ENCODE peak calls at places on chromosomes 11 and 22, in eight cellular contexts. L is SK-N-SH, E is HepG2, X is neuronal stem cell, C is HCT116, O is IMR-90, M is H9, B is H1. H is an unnamed sample.

GRCh38 chr22:18156878-18157713 is 7.1 kb downstream of the USP18 start:
- DNase-seq in B (peak), L (peak), C (peak), M (peak), X (peak), O (peak), E (peak), H (peak)

GRCh38 chr11:23991140-23991539 is 505.7 kb upstream of the LUZP2 start:
- DNase-seq in C (no peak), E (no peak), O (peak), L (no peak), X (no peak), M (no peak), B (no peak), H (no peak)

GRCh38 chr11:112511271-112511670 is 250.6 kb upstream of the PLET1 start:
- DNase-seq in C (no peak), E (no peak), X (no peak), M (no peak), L (no peak), B (no peak), O (no peak), H (no peak)

GRCh38 chr22:19290400-19291217 is 910 bp downstream of the CLTCL1 start:
- DNase-seq in E (peak), X (no peak), L (no peak), B (no peak), M (no peak), O (no peak), C (no peak), H (no peak)

GRCh38 chr11:76048763-76049162 is 157.5 kb downstream of the WNT11 start:
- DNase-seq in L (no peak), C (peak), X (peak), B (no peak), M (no peak), O (no peak), E (no peak), H (peak)

GRCh38 chr11:133479209-133479608 is 53.1 kb downstream of the OPCML start:
- DNase-seq in L (no peak), C (no peak), X (no peak), M (no peak), E (no peak), O (no peak), B (no peak), H (no peak)

GRCh38 chr22:37002633-37003032 is 16.6 kb downstream of the TST start:
- DNase-seq in C (no peak), E (no peak), B (no peak), O (no peak), X (no peak), L (no peak), M (no peak), H (no peak)

GRCh38 chr11:114559425-114560310 is at the start of gene NXPE1:
- DNase-seq in L (no peak), X (no peak), E (no peak), M (no peak), C (no peak), O (no peak), B (no peak), H (peak)

GRCh38 chr11:65906602-65907001 is 6.4 kb upstream of the FOSL1 start:
- DNase-seq in C (no peak), L (no peak), B (no peak), M (no peak), E (no peak), X (no peak), O (no peak), H (no peak)

GRCh38 chr22:34502821-34503220 is 563.1 kb upstream of the ISX start:
- DNase-seq in X (no peak), E (no peak), M (no peak), L (no peak), C (no peak), B (no peak), O (no peak), H (no peak)

GRCh38 chr11:44596541-44597276 is 31.2 kb downstream of the CD82 start:
- DNase-seq in L (no peak), B (no peak), E (no peak), X (no peak), C (no peak), M (no peak), O (no peak), H (no peak)

GRCh38 chr11:12542186-12542935 is 131.9 kb upstream of the TEAD1 start:
- DNase-seq in C (no peak), X (no peak), B (no peak), O (no peak), L (no peak), M (no peak), E (no peak), H (no peak)

GRCh38 chr11:30322826-30323710 is at the start of gene ARL14EP:
- DNase-seq in B (peak), E (peak), C (peak), X (peak), L (peak), O (peak), M (peak), H (peak)

GRCh38 chr11:30326911-30327310 is 4.0 kb downstream of the ARL14EP start:
- DNase-seq in M (no peak), E (no peak), B (no peak), X (no peak), C (no peak), O (no peak), L (no peak), H (no peak)

GRCh38 chr11:30321321-30321720 is 1.6 kb upstream of the ARL14EP start:
- DNase-seq in M (no peak), X (no peak), C (no peak), E (no peak), O (no peak), L (no peak), B (no peak), H (no peak)

GRCh38 chr11:30326114-30326783 is 3.3 kb downstream of the ARL14EP start:
- DNase-seq in X (no peak), L (peak), B (no peak), C (no peak), M (no peak), O (peak), E (no peak), H (no peak)

DNA sequence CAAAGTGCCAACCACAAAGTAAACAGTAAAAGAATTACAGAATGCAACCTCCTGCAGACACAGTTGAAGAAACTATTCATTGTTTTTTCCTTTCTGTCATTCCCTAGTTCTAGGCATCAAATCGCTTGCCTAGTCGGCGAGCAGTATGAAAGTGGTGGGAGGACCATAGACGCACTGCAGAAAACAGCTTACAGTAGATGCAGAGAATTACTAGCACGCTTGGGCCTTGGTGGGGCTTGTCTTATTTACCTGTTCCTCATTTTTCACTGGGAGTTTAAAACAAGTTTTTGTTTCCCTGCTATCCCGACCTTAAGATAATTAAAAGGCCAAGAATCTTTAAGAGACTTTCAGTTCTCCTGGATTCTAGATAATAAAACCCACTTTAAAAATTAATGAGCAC is 742 bp upstream of the ARL14EP start:
- DNase-seq in M (no peak), O (no peak), C (no peak), E (no peak), B (no peak), L (no peak), X (no peak), H (no peak)
- H2AFZ ChIP-seq in M (no peak), O (peak), C (peak), E (no peak), B (peak), L (peak), X (peak), H (peak)

GRCh38 chr22:30733081-30733680 is 38.5 kb downstream of the OSBP2 start:
- DNase-seq in L (no peak), O (peak), C (no peak), M (no peak), X (no peak), B (no peak), E (no peak), H (no peak)
- H2AFZ ChIP-seq in L (peak), O (no peak), C (no peak), M (no peak), X (no peak), B (no peak), E (no peak), H (no peak)

GRCh38 chr11:6833329-6833728 is 12.2 kb upstream of the OR10A5 start:
- DNase-seq in L (no peak), O (no peak), M (no peak), C (no peak), E (no peak), X (no peak), B (no peak), H (no peak)
- H2AFZ ChIP-seq in L (no peak), O (no peak), M (no peak), C (no peak), E (no peak), X (peak), B (no peak), H (no peak)

GRCh38 chr11:10317281-10317755 is 12.4 kb downstream of the ADM start:
- DNase-seq in E (no peak), X (peak), O (peak), B (no peak), C (no peak), L (no peak), M (peak), H (no peak)
- H2AFZ ChIP-seq in E (no peak), X (peak), O (no peak), B (peak), C (no peak), L (peak), M (no peak), H (peak)

GRCh38 chr11:124115782-124116616 is 749 bp downstream of the VWA5A start:
- DNase-seq in O (no peak), L (peak), B (no peak), C (no peak), X (no peak), E (no peak), M (peak), H (peak)
- H2AFZ ChIP-seq in O (peak), L (peak), B (peak), C (no peak), X (peak), E (peak), M (no peak), H (peak)

DNA sequence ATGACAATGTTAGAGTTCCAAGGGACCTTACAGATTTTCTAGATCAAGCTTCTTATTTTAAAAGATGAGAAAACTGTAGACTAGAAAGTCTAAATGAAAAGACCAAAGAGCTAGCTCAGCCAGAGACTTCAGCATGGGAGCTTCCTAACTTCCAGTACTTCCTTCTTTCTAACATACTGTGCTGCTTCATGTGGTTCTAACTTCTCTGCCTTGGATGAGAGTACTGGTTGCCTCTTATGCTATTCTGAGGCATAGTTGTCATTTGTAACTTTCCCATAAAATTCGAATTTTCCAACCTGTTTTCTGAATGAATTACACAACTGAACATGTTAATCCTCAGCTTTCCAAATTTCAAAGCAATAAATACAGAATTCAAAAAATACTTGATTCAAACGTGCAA is 1.8 kb downstream of the MTMR2 start:
- DNase-seq in L (no peak), C (no peak), O (no peak), X (no peak), B (no peak), E (no peak), M (no peak), H (no peak)
- H2AFZ ChIP-seq in L (no peak), C (no peak), O (no peak), X (no peak), B (no peak), E (no peak), M (no peak), H (no peak)

GRCh38 chr11:69367211-69367964 is 73.4 kb downstream of the MYEOV start:
- DNase-seq in L (no peak), B (no peak), C (no peak), X (no peak), M (peak), O (peak), E (no peak), H (no peak)
- H2AFZ ChIP-seq in L (no peak), B (no peak), C (no peak), X (no peak), M (no peak), O (peak), E (no peak), H (no peak)

DNA sequence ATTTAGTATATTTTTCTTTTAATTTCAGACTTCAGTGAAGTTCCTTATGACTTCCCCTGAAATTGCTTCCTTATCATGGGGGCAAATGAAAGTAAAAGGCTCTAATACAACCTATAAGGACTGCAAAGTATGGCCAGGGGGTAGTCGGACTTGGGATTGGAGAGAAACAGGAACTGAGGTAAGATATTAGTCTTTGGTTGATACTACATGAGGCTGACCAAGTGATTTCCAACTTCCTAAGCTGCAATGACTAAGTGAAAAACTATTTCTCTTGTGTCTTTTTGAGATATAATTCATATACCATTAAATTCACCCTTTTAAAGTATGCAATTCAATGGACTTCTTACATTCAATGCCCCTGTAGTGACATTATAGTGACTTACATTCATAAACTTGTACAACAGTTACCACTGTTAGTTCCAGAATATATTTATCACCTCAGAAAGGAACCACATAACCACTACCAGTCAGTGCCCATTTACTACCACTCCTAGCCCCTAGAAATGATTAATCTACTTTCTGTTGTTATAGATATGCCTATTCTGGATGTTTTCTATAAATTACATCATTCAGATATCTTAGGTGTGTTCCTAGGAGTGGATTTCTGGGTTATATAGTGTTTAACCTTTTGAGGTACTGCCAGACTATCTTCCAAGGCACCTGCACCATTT is 21.6 kb downstream of the AAMDC start:
- DNase-seq in O (peak), X (no peak), L (no peak), C (no peak), B (no peak), E (no peak), M (no peak), H (no peak)
- H2AFZ ChIP-seq in O (no peak), X (no peak), L (no peak), C (no peak), B (no peak), E (no peak), M (no peak), H (no peak)

GRCh38 chr11:70608568-70609314 is 210.4 kb downstream of the CTTN start:
- DNase-seq in X (no peak), E (no peak), L (no peak), O (peak), B (no peak), C (no peak), M (no peak), H (no peak)
- H2AFZ ChIP-seq in X (no peak), E (no peak), L (no peak), O (peak), B (no peak), C (no peak), M (no peak), H (no peak)

H was measured in hepatocyte.